ENCODE peak calls at places on chromosomes 6 and 20, in seven cellular contexts. J is esophagus squamous epithelium; F is iPS DF 6.9; M is A549; G is cardiac muscle cell; N is CD8-positive, alpha-beta memory T cell; U is neural progenitor cell. R is an unnamed sample.

GRCh38 chr6:22681761-22682160 is 112.4 kb downstream of the HDGFL1 start:
- DNase-seq in J (no peak), F (no peak), M (no peak), G (no peak), N (no peak), U (no peak), R (no peak)

GRCh38 chr6:136609878-136610706 is 59.9 kb upstream of the MAP7 start:
- DNase-seq in J (no peak), F (no peak), M (peak; percentile 83), G (peak; percentile 98), N (no peak), U (no peak), R (no peak)

GRCh38 chr20:63177134-63177784 is 38.7 kb downstream of the YTHDF1 start:
- DNase-seq in J (no peak), F (no peak), M (no peak), G (no peak), N (no peak), U (peak; percentile 86), R (no peak)

GRCh38 chr6:144408151-144408550 is 123.0 kb downstream of the UTRN start:
- DNase-seq in J (no peak), F (no peak), M (no peak), G (peak; percentile 78), N (no peak), U (peak; percentile 9), R (no peak)

GRCh38 chr6:108831104-108831503 is 17.1 kb upstream of the ARMC2 start:
- DNase-seq in J (no peak), F (no peak), M (no peak), G (peak; percentile 50), N (no peak), U (no peak), R (no peak)

GRCh38 chr20:846894-847278 is 13.4 kb downstream of the FAM110A start:
- DNase-seq in J (no peak), F (no peak), M (no peak), G (no peak), N (peak; percentile 51), U (no peak), R (no peak)

GRCh38 chr6:125790403-125791150 is at the start of gene NCOA7:
- DNase-seq in J (peak; percentile 38), F (no peak), M (peak; percentile 50), G (peak; percentile 82), N (peak; percentile 80), U (peak; percentile 89), R (peak; percentile 65)

GRCh38 chr20:38109657-38110524 is 55.2 kb downstream of the TGM2 start:
- DNase-seq in J (no peak), F (no peak), M (peak; percentile 77), G (peak; percentile 98), N (no peak), U (no peak), R (no peak)

GRCh38 chr20:62454936-62455673 is 20.7 kb downstream of the GATA5 start:
- DNase-seq in J (no peak), F (no peak), M (no peak), G (no peak), N (no peak), U (peak; percentile 37), R (no peak)

GRCh38 chr6:116461563-116462507 is 660 bp downstream of the CALHM6 start:
- DNase-seq in J (no peak), F (peak; percentile 37), M (no peak), G (peak; percentile 78), N (peak; percentile 49), U (peak; percentile 87), R (peak; percentile 10)

GRCh38 chr20:35133006-35133405 is 14.1 kb downstream of the EDEM2 start:
- DNase-seq in J (no peak), F (no peak), M (no peak), G (no peak), N (no peak), U (no peak), R (no peak)
- H3K27ac ChIP-seq in J (no peak overlapping the region), F (no peak overlapping the region), M (peak overlapping the region; percentile 71), G (no peak overlapping the region), N (no peak overlapping the region), U (no peak overlapping the region), R (no peak overlapping the region)

GRCh38 chr20:60761056-60761455 is 491.0 kb upstream of the CDH4 start:
- DNase-seq in J (no peak), F (no peak), M (no peak), G (no peak), N (no peak), U (no peak), R (no peak)
- H3K9me3 ChIP-seq in J (no peaks in the 10 kb centered on the region), F (no peaks in the 10 kb centered on the region), M (no peaks in the 10 kb centered on the region), G (no peaks in the 10 kb centered on the region), N (no peaks in the 10 kb centered on the region), U (no peaks in the 10 kb centered on the region), R (no peaks in the 10 kb centered on the region)

GRCh38 chr6:34514593-34515472 is 41.3 kb downstream of the SPDEF start:
- DNase-seq in J (no peak), F (peak; percentile 37), M (no peak), G (peak; percentile 88), N (no peak), U (peak; percentile 92), R (no peak)
- H3K4me3 ChIP-seq in J (no peak overlapping the region), F (peak overlapping the region; percentile 62), M (no peak overlapping the region), G (no peak overlapping the region), N (no peak overlapping the region), U (peak overlapping the region; percentile 52), R (no peak overlapping the region)

GRCh38 chr20:4985658-4986057 is 15.7 kb downstream of the SLC23A2 start:
- DNase-seq in J (no peak), F (no peak), M (no peak), G (no peak), N (no peak), U (no peak), R (no peak)

GRCh38 chr20:4989570-4989969 is 11.7 kb downstream of the SLC23A2 start:
- DNase-seq in J (no peak), F (no peak), M (no peak), G (no peak), N (no peak), U (no peak), R (no peak)

DNA sequence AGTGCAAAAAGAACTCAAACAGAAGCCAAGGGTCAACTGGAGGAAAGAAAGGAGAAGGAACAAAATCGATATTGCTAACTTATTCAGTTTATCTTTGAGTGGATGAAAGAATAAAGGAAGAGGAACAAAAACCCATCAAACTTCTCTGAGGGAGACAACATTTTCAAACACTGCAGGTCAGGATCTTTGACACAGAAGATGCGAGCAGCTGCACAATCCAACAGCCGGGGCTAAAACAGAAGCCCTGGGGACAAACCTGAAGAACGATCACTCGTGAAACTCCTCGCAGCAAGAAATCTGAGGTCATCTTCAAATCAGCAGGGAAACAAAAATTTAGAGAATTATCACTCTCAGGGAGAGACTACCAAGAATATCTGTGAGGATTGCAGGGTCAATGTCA is 14.2 kb downstream of the SLC23A2 start:
- DNase-seq in J (no peak), F (no peak), M (no peak), G (no peak), N (no peak), U (no peak), R (no peak)
- H3K27ac ChIP-seq in J (no peak overlapping the region), F (no peak overlapping the region), M (no peak overlapping the region), G (no peak overlapping the region), N (no peak overlapping the region), U (no peak overlapping the region), R (no peak overlapping the region)

GRCh38 chr6:137933696-137934095 is 66.6 kb downstream of the TNFAIP3 start:
- DNase-seq in J (no peak), F (no peak), M (no peak), G (peak; percentile 84), N (no peak), U (no peak), R (no peak)
- H3K9me3 ChIP-seq in J (no peaks in the 10 kb centered on the region), F (no peaks in the 10 kb centered on the region), M (no peaks in the 10 kb centered on the region), G (no peaks in the 10 kb centered on the region), N (no peaks in the 10 kb centered on the region), U (peaks cover 6% of the 10 kb centered on the region), R (no peaks in the 10 kb centered on the region)

DNA sequence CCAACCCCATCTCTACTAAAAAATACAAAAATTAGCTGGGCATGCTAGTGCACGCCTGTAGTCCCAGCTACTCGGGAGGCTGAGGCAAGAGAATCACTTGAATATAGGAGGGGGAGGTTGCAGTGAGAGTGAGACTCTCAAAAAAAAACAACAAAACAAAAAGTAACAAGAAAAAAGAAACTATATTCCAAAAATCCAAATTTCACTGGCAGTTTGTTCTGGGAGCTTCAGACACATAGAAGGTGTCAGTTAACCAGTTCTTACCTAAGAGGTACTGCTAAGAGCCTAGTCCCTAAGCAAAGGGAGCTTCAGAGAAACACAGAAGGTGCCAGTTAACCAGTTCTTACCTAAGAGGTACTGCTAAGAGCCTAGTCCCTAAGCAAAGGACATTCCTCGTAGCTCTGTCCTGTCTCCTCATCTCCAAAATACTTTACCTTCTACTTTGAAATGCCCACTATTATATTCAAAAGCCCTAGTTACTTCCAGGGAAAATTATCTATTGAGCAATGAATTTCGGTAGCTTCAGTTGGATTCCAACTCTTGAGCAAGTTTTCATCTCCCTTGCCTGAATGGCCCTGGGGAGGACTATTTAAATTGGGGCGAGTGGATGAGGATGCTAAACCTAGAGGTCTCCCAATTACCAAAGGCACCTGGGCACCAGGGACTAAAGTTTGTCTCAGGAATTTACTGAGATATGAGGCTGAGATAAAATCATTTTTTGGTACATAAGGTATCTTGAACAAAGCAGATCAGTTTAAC is 41.0 kb downstream of the HFE start:
- DNase-seq in J (no peak), F (no peak), M (no peak), G (no peak), N (no peak), U (no peak), R (no peak)
- H3K4me3 ChIP-seq in J (no peak overlapping the region), F (no peak overlapping the region), M (peak overlapping the region; percentile 93), G (no peak overlapping the region), N (peak overlapping the region; percentile 2), U (no peak overlapping the region), R (no peak overlapping the region)

GRCh38 chr6:156954781-156955180 is 177.6 kb downstream of the ARID1B start:
- DNase-seq in J (no peak), F (no peak), M (no peak), G (no peak), N (no peak), U (no peak), R (no peak)
- H3K27ac ChIP-seq in J (no peak overlapping the region), F (no peak overlapping the region), M (no peak overlapping the region), G (no peak overlapping the region), N (no peak overlapping the region), U (no peak overlapping the region), R (no peak overlapping the region)

DNA sequence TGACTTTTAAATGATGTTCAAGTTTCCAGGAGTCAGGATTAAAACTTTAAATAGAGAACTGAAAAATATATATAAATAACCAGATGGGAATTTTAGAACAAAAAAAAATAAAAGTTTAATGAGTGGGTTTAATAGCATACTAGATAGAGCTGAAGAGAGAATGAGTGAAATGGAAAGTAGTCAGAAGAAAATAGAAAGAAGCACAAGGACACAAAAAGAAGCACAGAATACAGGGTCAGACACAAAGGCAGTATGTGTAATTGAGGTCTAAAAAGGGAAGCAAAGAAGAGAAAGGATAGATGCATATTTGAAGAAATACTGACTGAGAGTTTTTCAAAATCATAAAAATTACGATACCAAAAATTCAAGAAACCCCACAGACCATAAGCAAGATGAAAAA is 159.8 kb upstream of the FERMT1 start:
- DNase-seq in J (no peak), F (no peak), M (no peak), G (no peak), N (no peak), U (no peak), R (no peak)
- H3K9me3 ChIP-seq in J (no peaks in the 10 kb centered on the region), F (no peaks in the 10 kb centered on the region), M (peaks cover 9% of the 10 kb centered on the region), G (peaks cover 11% of the 10 kb centered on the region), N (no peaks in the 10 kb centered on the region), U (peaks cover 16% of the 10 kb centered on the region), R (no peaks in the 10 kb centered on the region)